ENCODE peak calls at places on chromosomes 5 and 9, in four cellular contexts. X, Q, T and F are unnamed samples. For H3K27me3, the result is how much of the 10 kb centered on the place peaks cover.

GRCh38 chr5:67045816-67046740 is 150.5 kb downstream of the CD180 start:
- DNase-seq in X (peak), Q (no peak), T (no peak), F (peak)

GRCh38 chr5:109740329-109740728 is 50.6 kb downstream of the MAN2A1 start:
- DNase-seq in X (peak), Q (no peak), T (peak), F (no peak)

GRCh38 chr5:149094996-149095395 is 32.1 kb upstream of the SH3TC2 start:
- DNase-seq in X (no peak), Q (no peak), T (no peak), F (peak)

GRCh38 chr5:25448646-25449045 is 803.9 kb upstream of the CDH10 start:
- DNase-seq in X (no peak), Q (no peak), T (peak), F (peak)

GRCh38 chr5:104793031-104793430 is 1230.4 kb upstream of the NUDT12 start:
- DNase-seq in X (no peak), Q (no peak), T (no peak), F (peak)

GRCh38 chr5:100668511-100668910 is 133.3 kb downstream of the FAM174A start:
- DNase-seq in X (peak), Q (no peak), T (peak), F (no peak)

GRCh38 chr5:72412283-72413055 is 92.3 kb downstream of the PTCD2 start:
- DNase-seq in X (peak), Q (no peak), T (no peak), F (peak)

GRCh38 chr5:78295035-78295961 is 800 bp upstream of the AP3B1 start:
- DNase-seq in X (no peak), Q (no peak), T (peak), F (peak)

GRCh38 chr5:107578051-107578635 is 92.6 kb downstream of the EFNA5 start:
- DNase-seq in X (no peak), Q (no peak), T (no peak), F (peak)

GRCh38 chr9:133528887-133529262 is 4.1 kb upstream of the MYMK start:
- DNase-seq in X (no peak), Q (no peak), T (no peak), F (no peak)
- H3K27me3 ChIP-seq in X (half or more), Q (under half), T (under half), F (under half)

GRCh38 chr5:1436681-1437080 is 8.6 kb downstream of the SLC6A3 start:
- DNase-seq in X (no peak), Q (no peak), T (no peak), F (no peak)

GRCh38 chr5:1438871-1439270 is 6.4 kb downstream of the SLC6A3 start:
- DNase-seq in X (no peak), Q (no peak), T (no peak), F (no peak)

GRCh38 chr5:1437452-1437851 is 7.8 kb downstream of the SLC6A3 start:
- DNase-seq in X (peak), Q (no peak), T (peak), F (peak)

GRCh38 chr5:1439388-1440097 is 5.7 kb downstream of the SLC6A3 start:
- DNase-seq in X (no peak), Q (no peak), T (no peak), F (no peak)

DNA sequence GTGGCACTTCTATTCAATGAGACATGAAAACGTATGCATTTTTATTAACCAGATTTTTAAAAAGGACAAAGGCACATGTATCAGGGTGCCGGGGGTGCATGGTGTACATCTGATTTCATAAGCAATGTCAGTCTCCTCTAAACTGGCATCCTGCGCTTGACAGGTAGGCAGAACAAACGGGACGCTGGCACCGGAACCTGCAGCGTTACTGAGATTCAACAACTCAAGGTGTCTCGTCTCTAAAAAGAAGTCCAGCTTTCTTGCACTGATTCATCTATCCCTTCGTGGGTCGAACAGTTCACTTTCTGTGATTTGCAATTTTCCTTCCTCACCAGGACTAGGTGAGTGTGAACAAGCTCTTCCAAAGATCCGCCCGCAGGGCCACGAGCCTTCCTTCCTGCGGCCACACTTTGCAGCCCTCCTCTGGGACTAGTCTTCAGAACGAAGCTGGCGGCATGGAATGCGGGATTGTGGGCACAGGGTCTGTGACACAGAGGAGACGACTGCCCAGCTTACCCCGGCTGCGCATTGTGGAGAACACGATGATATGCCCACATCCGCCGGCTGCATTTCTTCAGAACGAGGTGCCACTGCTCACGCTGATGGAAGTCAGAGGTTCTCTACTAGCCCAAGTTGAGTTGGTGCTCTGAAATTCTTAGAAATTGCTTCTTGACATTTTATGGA is 7.2 kb downstream of the SLC6A3 start:
- DNase-seq in X (no peak), Q (no peak), T (no peak), F (no peak)
- H3K9ac ChIP-seq in X (no peak), Q (no peak), T (no peak), F (no peak)

GRCh38 chr5:115627295-115627825 is 1.5 kb upstream of the TMED7 start:
- DNase-seq in X (no peak), Q (no peak), T (no peak), F (no peak)

GRCh38 chr5:115623632-115624031 is 2.2 kb downstream of the TMED7 start:
- DNase-seq in X (no peak), Q (no peak), T (no peak), F (no peak)

GRCh38 chr5:115624994-115625393 is 842 bp downstream of the TMED7 start:
- DNase-seq in X (no peak), Q (no peak), T (no peak), F (peak)

GRCh38 chr5:115626444-115626823 is 598 bp upstream of the TMED7 start:
- DNase-seq in X (peak), Q (no peak), T (no peak), F (no peak)

DNA sequence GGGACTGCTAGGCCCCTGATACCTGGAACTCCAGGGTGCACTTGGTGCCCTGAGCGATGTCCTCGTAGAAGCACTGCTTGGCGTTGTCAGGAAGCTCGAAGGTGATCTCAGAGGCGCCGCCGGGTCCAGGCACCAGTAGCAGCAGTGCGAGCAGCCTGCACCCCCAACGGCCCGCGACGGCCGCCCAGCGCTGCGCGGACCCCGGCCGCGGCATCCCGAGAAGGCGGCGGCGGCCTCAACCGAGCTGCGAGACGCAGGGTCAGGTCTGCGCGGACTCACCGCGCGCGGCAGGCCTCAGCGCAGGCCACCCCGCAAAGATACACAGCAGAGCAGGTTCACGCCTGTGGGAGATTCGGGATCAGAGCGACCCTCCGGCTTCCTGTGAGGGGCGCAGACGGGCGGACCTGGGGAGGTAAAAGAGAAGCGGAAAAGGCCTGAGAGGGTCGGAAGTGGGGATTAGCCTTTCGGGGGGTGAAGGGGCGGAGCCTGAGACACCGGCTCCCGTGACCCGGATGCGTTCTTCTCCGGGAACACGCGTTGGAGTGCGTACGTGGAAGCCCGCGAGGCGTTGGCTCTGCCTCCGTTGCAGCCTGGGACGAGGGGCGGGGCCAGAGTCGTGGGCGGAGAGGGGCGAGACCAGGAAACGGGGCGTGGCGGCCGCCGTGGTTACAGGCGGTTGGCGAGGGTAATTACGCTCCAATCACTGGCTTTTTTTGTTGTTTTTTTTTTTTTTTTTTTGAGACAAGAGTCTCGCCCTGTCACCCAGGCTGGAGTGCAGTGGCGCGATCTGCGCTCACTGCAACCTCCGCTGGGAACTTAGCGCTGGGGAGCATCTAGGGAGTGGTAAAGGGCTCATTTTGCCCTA is at the start of gene TMED7:
- DNase-seq in X (peak), Q (peak), T (peak), F (peak)
- H2BK120ac ChIP-seq in X (peak), Q (peak), T (no peak), F (peak)

GRCh38 chr9:126676102-126676684 is 62.5 kb downstream of the LMX1B start:
- DNase-seq in X (no peak), Q (no peak), T (no peak), F (no peak)

GRCh38 chr9:126675147-126675467 is 61.4 kb downstream of the LMX1B start:
- DNase-seq in X (no peak), Q (no peak), T (no peak), F (no peak)

GRCh38 chr9:126677188-126678084 is 63.7 kb downstream of the LMX1B start:
- DNase-seq in X (no peak), Q (no peak), T (no peak), F (no peak)

GRCh38 chr9:126674365-126675146 is 60.8 kb downstream of the LMX1B start:
- DNase-seq in X (no peak), Q (no peak), T (no peak), F (no peak)

DNA sequence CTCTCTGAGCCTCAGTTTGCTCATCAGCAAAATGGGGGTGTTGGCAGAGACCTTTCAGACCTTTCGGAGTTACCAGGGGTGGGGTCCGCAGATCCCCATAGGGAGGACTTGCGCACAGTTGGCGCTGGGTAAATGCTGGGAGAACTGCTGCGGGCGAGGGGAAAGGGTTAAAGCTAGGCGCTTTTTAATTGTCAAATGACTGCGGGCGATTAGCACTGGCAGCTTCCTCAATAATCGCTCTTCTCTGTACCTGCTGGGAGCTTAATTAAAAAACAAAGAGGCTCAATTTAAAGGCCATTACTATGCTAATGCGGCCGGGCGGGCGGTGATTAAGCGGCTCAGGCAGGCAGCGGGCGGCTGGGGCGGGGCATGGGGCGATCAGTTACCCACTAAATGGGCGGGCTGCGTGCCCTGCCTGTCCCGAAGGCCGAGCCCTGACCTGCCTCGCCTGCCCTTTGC is 63.0 kb downstream of the LMX1B start:
- DNase-seq in X (no peak), Q (peak), T (peak), F (no peak)
- H3K27me3 ChIP-seq in X (half or more), Q (half or more), T (half or more), F (half or more)